ENCODE peak calls at places on chromosomes 1 and 21, in five cellular contexts. One of them, this sample, is unnamed.

GRCh38 chr1:51750218-51750617 is 128.3 kb downstream of the NRDC start:
- DNase-seq in pancreas: no peak
- DNase-seq in CD8-positive, alpha-beta T cell: no peak
- DNase-seq in prostate gland: no peak
- DNase-seq in Peyer's patch: no peak
- DNase-seq in this sample: no peak

GRCh38 chr1:147723691-147724323 is 36.6 kb downstream of the GJA5 start:
- DNase-seq in pancreas: no peak
- DNase-seq in Peyer's patch: no peak
- DNase-seq in CD8-positive, alpha-beta T cell: no peak
- DNase-seq in prostate gland: no peak
- DNase-seq in this sample: peak; percentile 45

GRCh38 chr1:45359882-45360513 is 19.8 kb upstream of the MUTYH start:
- DNase-seq in Peyer's patch: peak; percentile 70
- DNase-seq in CD8-positive, alpha-beta T cell: peak; percentile 16
- DNase-seq in prostate gland: peak; percentile 75
- DNase-seq in pancreas: no peak
- DNase-seq in this sample: peak; percentile 60

GRCh38 chr1:235018161-235018560 is 110.5 kb downstream of the TOMM20 start:
- DNase-seq in CD8-positive, alpha-beta T cell: no peak
- DNase-seq in pancreas: no peak
- DNase-seq in prostate gland: no peak
- DNase-seq in Peyer's patch: peak; percentile 9
- DNase-seq in this sample: no peak

GRCh38 chr1:66684353-66684752 is 67.9 kb upstream of the DYNLT5 start:
- DNase-seq in CD8-positive, alpha-beta T cell: no peak
- DNase-seq in prostate gland: no peak
- DNase-seq in pancreas: no peak
- DNase-seq in Peyer's patch: no peak
- DNase-seq in this sample: no peak

GRCh38 chr1:175045097-175045496 is 21.9 kb upstream of the MRPS14 start:
- DNase-seq in pancreas: peak; percentile 48
- DNase-seq in prostate gland: no peak
- DNase-seq in CD8-positive, alpha-beta T cell: no peak
- DNase-seq in Peyer's patch: no peak
- DNase-seq in this sample: no peak

GRCh38 chr1:244205906-244206305 is 154.8 kb downstream of the ZBTB18 start:
- DNase-seq in prostate gland: no peak
- DNase-seq in Peyer's patch: no peak
- DNase-seq in pancreas: no peak
- DNase-seq in CD8-positive, alpha-beta T cell: no peak
- DNase-seq in this sample: no peak

GRCh38 chr1:214514032-214514818 is 37.2 kb downstream of the PTPN14 start:
- DNase-seq in CD8-positive, alpha-beta T cell: no peak
- DNase-seq in prostate gland: no peak
- DNase-seq in Peyer's patch: no peak
- DNase-seq in pancreas: no peak
- DNase-seq in this sample: no peak

GRCh38 chr1:116218922-116219321 is 107.7 kb downstream of the MAB21L3 start:
- DNase-seq in CD8-positive, alpha-beta T cell: no peak
- DNase-seq in pancreas: peak; percentile 49
- DNase-seq in Peyer's patch: no peak
- DNase-seq in prostate gland: no peak
- DNase-seq in this sample: peak; percentile 29

GRCh38 chr1:177983824-177984528 is 14.1 kb upstream of the SEC16B start:
- DNase-seq in pancreas: no peak
- DNase-seq in CD8-positive, alpha-beta T cell: no peak
- DNase-seq in prostate gland: no peak
- DNase-seq in Peyer's patch: no peak
- DNase-seq in this sample: no peak

GRCh38 chr1:63487336-63488065 is 35.5 kb downstream of the ITGB3BP start:
- DNase-seq in prostate gland: peak; percentile 20
- DNase-seq in CD8-positive, alpha-beta T cell: no peak
- DNase-seq in Peyer's patch: no peak
- DNase-seq in pancreas: no peak
- DNase-seq in this sample: no peak

GRCh38 chr1:185636848-185637247 is 97.3 kb upstream of the HMCN1 start:
- DNase-seq in pancreas: no peak
- DNase-seq in prostate gland: no peak
- DNase-seq in CD8-positive, alpha-beta T cell: no peak
- DNase-seq in Peyer's patch: no peak
- DNase-seq in this sample: no peak

GRCh38 chr1:49651136-49651535 is 372.6 kb downstream of the AGBL4 start:
- DNase-seq in prostate gland: no peak
- DNase-seq in pancreas: no peak
- DNase-seq in CD8-positive, alpha-beta T cell: no peak
- DNase-seq in Peyer's patch: no peak
- DNase-seq in this sample: no peak

GRCh38 chr1:33986389-33987095 is 122.7 kb downstream of the HMGB4 start:
- DNase-seq in prostate gland: peak; percentile 31
- DNase-seq in CD8-positive, alpha-beta T cell: no peak
- DNase-seq in Peyer's patch: no peak
- DNase-seq in pancreas: no peak
- DNase-seq in this sample: peak; percentile 56

GRCh38 chr1:183983371-183984105 is 54.0 kb downstream of the COLGALT2 start:
- DNase-seq in Peyer's patch: no peak
- DNase-seq in CD8-positive, alpha-beta T cell: no peak
- DNase-seq in pancreas: no peak
- DNase-seq in prostate gland: no peak
- DNase-seq in this sample: no peak

GRCh38 chr1:172322219-172323061 is 98.0 kb upstream of the C1orf105 start:
- DNase-seq in pancreas: no peak
- DNase-seq in Peyer's patch: no peak
- DNase-seq in prostate gland: no peak
- DNase-seq in CD8-positive, alpha-beta T cell: no peak
- DNase-seq in this sample: peak; percentile 58

GRCh38 chr1:216535059-216535458 is 111.8 kb upstream of the USH2A start:
- DNase-seq in pancreas: no peak
- DNase-seq in CD8-positive, alpha-beta T cell: no peak
- DNase-seq in Peyer's patch: no peak
- DNase-seq in prostate gland: no peak
- DNase-seq in this sample: no peak

GRCh38 chr21:34844033-34844923 is 175.5 kb downstream of the CLIC6 start:
- DNase-seq in prostate gland: no peak
- DNase-seq in Peyer's patch: no peak
- DNase-seq in CD8-positive, alpha-beta T cell: no peak
- DNase-seq in pancreas: no peak
- DNase-seq in this sample: no peak

GRCh38 chr1:179369751-179370341 is 4.1 kb downstream of the AXDND1 start:
- DNase-seq in CD8-positive, alpha-beta T cell: peak; percentile 13
- DNase-seq in Peyer's patch: no peak
- DNase-seq in prostate gland: peak; percentile 41
- DNase-seq in pancreas: no peak
- DNase-seq in this sample: no peak

GRCh38 chr1:61782771-61783170 is 40.5 kb downstream of the PATJ start:
- DNase-seq in pancreas: no peak
- DNase-seq in Peyer's patch: peak; percentile 51
- DNase-seq in CD8-positive, alpha-beta T cell: peak; percentile 46
- DNase-seq in prostate gland: no peak
- DNase-seq in this sample: no peak

GRCh38 chr21:15054606-15055239 is 10.1 kb downstream of the NRIP1 start:
- DNase-seq in Peyer's patch: no peak
- DNase-seq in pancreas: no peak
- DNase-seq in CD8-positive, alpha-beta T cell: no peak
- DNase-seq in prostate gland: peak; percentile 36
- DNase-seq in this sample: no peak

GRCh38 chr1:51442616-51443015 is 76.5 kb downstream of the EPS15 start:
- DNase-seq in Peyer's patch: no peak
- DNase-seq in prostate gland: no peak
- DNase-seq in CD8-positive, alpha-beta T cell: no peak
- DNase-seq in pancreas: no peak
- DNase-seq in this sample: no peak

GRCh38 chr1:109250454-109251276 is 1.3 kb downstream of the CELSR2 start:
- DNase-seq in CD8-positive, alpha-beta T cell: no peak
- DNase-seq in Peyer's patch: no peak
- DNase-seq in pancreas: peak; percentile 76
- DNase-seq in prostate gland: no peak
- DNase-seq in this sample: no peak
- H3K4me3 ChIP-seq in CD8-positive, alpha-beta T cell: no peak overlapping the region
- H3K4me3 ChIP-seq in Peyer's patch: peak overlapping the region; percentile 82
- H3K4me3 ChIP-seq in pancreas: no peak overlapping the region
- H3K4me3 ChIP-seq in prostate gland: no peak overlapping the region
- H3K4me3 ChIP-seq in this sample: no peak overlapping the region

GRCh38 chr1:160681067-160681890 is 30.3 kb downstream of the CD48 start:
- DNase-seq in pancreas: no peak
- DNase-seq in CD8-positive, alpha-beta T cell: peak; percentile 81
- DNase-seq in prostate gland: no peak
- DNase-seq in Peyer's patch: peak; percentile 82
- DNase-seq in this sample: peak; percentile 57

GRCh38 chr1:160679893-160680292 is 31.7 kb downstream of the CD48 start:
- DNase-seq in pancreas: no peak
- DNase-seq in Peyer's patch: no peak
- DNase-seq in CD8-positive, alpha-beta T cell: no peak
- DNase-seq in prostate gland: no peak
- DNase-seq in this sample: no peak

GRCh38 chr1:160682983-160683886 is 28.4 kb downstream of the CD48 start:
- DNase-seq in CD8-positive, alpha-beta T cell: no peak
- DNase-seq in Peyer's patch: no peak
- DNase-seq in pancreas: no peak
- DNase-seq in prostate gland: no peak
- DNase-seq in this sample: no peak

GRCh38 chr1:160680399-160680798 is 31.2 kb downstream of the CD48 start:
- DNase-seq in prostate gland: no peak
- DNase-seq in CD8-positive, alpha-beta T cell: no peak
- DNase-seq in pancreas: no peak
- DNase-seq in Peyer's patch: no peak
- DNase-seq in this sample: no peak

DNA sequence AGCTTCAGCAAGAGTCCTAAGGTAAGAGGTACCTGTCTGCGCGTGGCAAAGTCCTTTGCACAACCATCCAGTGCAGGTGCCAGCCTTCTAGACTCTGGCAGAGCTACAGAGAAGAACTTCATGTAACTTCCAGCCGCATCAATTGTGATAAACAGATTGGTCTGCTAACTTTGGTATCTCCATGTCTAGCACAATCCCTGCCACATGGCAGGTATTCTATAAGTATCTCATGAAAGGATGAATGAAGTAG is 29.8 kb downstream of the CD48 start:
- DNase-seq in CD8-positive, alpha-beta T cell: no peak
- DNase-seq in prostate gland: no peak
- DNase-seq in Peyer's patch: no peak
- DNase-seq in pancreas: no peak
- DNase-seq in this sample: no peak
- H3K4me1 ChIP-seq in CD8-positive, alpha-beta T cell: peaks cover 54% of the 10 kb centered on the region
- H3K4me1 ChIP-seq in prostate gland: no peaks in the 10 kb centered on the region
- H3K4me1 ChIP-seq in Peyer's patch: peaks cover 10% of the 10 kb centered on the region
- H3K4me1 ChIP-seq in pancreas: no peaks in the 10 kb centered on the region
- H3K4me1 ChIP-seq in this sample: no peaks in the 10 kb centered on the region

GRCh38 chr1:43423672-43424550 is 29.8 kb downstream of the HYI start:
- DNase-seq in CD8-positive, alpha-beta T cell: no peak
- DNase-seq in prostate gland: no peak
- DNase-seq in Peyer's patch: no peak
- DNase-seq in pancreas: no peak
- DNase-seq in this sample: no peak

GRCh38 chr1:43422995-43423671 is 30.6 kb downstream of the HYI start:
- DNase-seq in CD8-positive, alpha-beta T cell: no peak
- DNase-seq in Peyer's patch: no peak
- DNase-seq in pancreas: no peak
- DNase-seq in prostate gland: no peak
- DNase-seq in this sample: no peak

GRCh38 chr1:43427524-43427923 is 26.2 kb downstream of the HYI start:
- DNase-seq in pancreas: no peak
- DNase-seq in CD8-positive, alpha-beta T cell: no peak
- DNase-seq in prostate gland: peak; percentile 28
- DNase-seq in Peyer's patch: no peak
- DNase-seq in this sample: peak; percentile 65

GRCh38 chr1:43426221-43426620 is 27.5 kb downstream of the HYI start:
- DNase-seq in prostate gland: no peak
- DNase-seq in CD8-positive, alpha-beta T cell: no peak
- DNase-seq in pancreas: no peak
- DNase-seq in Peyer's patch: no peak
- DNase-seq in this sample: no peak

GRCh38 chr1:43425045-43425444 is 28.7 kb downstream of the HYI start:
- DNase-seq in CD8-positive, alpha-beta T cell: no peak
- DNase-seq in pancreas: no peak
- DNase-seq in Peyer's patch: no peak
- DNase-seq in prostate gland: no peak
- DNase-seq in this sample: no peak
- H3K36me3 ChIP-seq in CD8-positive, alpha-beta T cell: peaks cover 73% of the 10 kb centered on the region
- H3K36me3 ChIP-seq in pancreas: peaks cover 4% of the 10 kb centered on the region
- H3K36me3 ChIP-seq in Peyer's patch: no peaks in the 10 kb centered on the region
- H3K36me3 ChIP-seq in prostate gland: peaks cover 31% of the 10 kb centered on the region
- H3K36me3 ChIP-seq in this sample: peaks cover 83% of the 10 kb centered on the region

GRCh38 chr1:18705811-18706210 is 75.2 kb downstream of the PAX7 start:
- DNase-seq in CD8-positive, alpha-beta T cell: no peak
- DNase-seq in Peyer's patch: no peak
- DNase-seq in pancreas: no peak
- DNase-seq in prostate gland: no peak
- DNase-seq in this sample: no peak

GRCh38 chr1:18711003-18711402 is 80.4 kb downstream of the PAX7 start:
- DNase-seq in pancreas: no peak
- DNase-seq in CD8-positive, alpha-beta T cell: no peak
- DNase-seq in Peyer's patch: no peak
- DNase-seq in prostate gland: no peak
- DNase-seq in this sample: no peak

GRCh38 chr1:18710002-18710401 is 79.4 kb downstream of the PAX7 start:
- DNase-seq in prostate gland: no peak
- DNase-seq in pancreas: no peak
- DNase-seq in CD8-positive, alpha-beta T cell: no peak
- DNase-seq in Peyer's patch: no peak
- DNase-seq in this sample: no peak

GRCh38 chr1:18711561-18712253 is 81.1 kb downstream of the PAX7 start:
- DNase-seq in prostate gland: no peak
- DNase-seq in pancreas: no peak
- DNase-seq in Peyer's patch: no peak
- DNase-seq in CD8-positive, alpha-beta T cell: no peak
- DNase-seq in this sample: no peak

DNA sequence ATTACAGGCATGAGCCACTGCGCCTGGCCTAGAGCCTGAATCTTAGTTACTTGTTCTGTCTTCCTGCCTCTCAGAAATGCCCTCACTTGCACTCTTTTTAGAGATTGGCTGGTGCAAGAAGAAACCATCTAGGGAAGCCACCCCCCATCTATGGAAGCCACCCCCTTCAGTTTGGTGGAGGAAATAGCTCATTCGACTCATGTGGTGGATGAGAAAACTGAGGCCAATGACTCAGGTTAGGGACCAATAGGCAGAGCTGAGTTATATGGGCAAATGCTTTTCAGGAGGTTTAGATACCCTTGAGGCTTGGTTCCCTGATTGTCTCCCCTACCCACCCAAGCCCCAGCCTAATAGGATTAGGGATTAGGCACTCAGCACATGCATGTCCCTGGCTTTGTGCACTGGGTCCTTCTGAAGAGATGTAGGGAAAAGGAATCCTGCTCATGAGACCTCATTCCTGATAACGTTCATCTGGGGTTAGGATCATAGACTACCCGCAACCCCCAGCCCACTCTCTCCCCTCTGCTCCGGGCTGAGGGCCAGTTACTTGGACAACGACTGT is 77.1 kb downstream of the PAX7 start:
- DNase-seq in CD8-positive, alpha-beta T cell: no peak
- DNase-seq in pancreas: no peak
- DNase-seq in prostate gland: no peak
- DNase-seq in Peyer's patch: no peak
- DNase-seq in this sample: no peak
- H3K4me3 ChIP-seq in CD8-positive, alpha-beta T cell: no peak overlapping the region
- H3K4me3 ChIP-seq in pancreas: no peak overlapping the region
- H3K4me3 ChIP-seq in prostate gland: no peak overlapping the region
- H3K4me3 ChIP-seq in Peyer's patch: no peak overlapping the region
- H3K4me3 ChIP-seq in this sample: no peak overlapping the region

This sample was measured in lung.